ENCODE peak calls at places on chromosomes 1 and 21, in four cellular contexts. U is cardiac muscle cell, A is right lobe of liver, Z is pancreas. X is an unnamed sample.

GRCh38 chr1:230186003-230186863 is 119.2 kb downstream of the GALNT2 start:
- DNase-seq in U (no peak), A (peak; percentile 71), Z (no peak), X (no peak)

GRCh38 chr1:235278233-235278914 is 49.6 kb downstream of the ARID4B start:
- DNase-seq in Z (no peak), U (no peak), A (no peak), X (no peak)

GRCh38 chr21:20045197-20045596 is 953.0 kb upstream of the NCAM2 start:
- DNase-seq in U (no peak), Z (no peak), A (no peak), X (no peak)

GRCh38 chr1:47696911-47697441 is 259.1 kb downstream of the FOXD2 start:
- DNase-seq in A (peak; percentile 52), Z (no peak), U (peak; percentile 37), X (no peak)

GRCh38 chr21:45320261-45320990 is 32.7 kb upstream of the POFUT2 start:
- DNase-seq in U (no peak), Z (peak; percentile 85), A (peak; percentile 42), X (peak; percentile 11)

GRCh38 chr1:207831517-207832327 is 79.2 kb downstream of the CD34 start:
- DNase-seq in U (no peak), A (no peak), Z (no peak), X (no peak)

GRCh38 chr1:191176131-191176530 is 698.5 kb upstream of the BRINP3 start:
- DNase-seq in U (no peak), Z (no peak), A (no peak), X (no peak)

GRCh38 chr1:245752551-245752950 is 597.8 kb downstream of the KIF26B start:
- DNase-seq in Z (no peak), A (no peak), U (no peak), X (no peak)

GRCh38 chr1:99704356-99704816 is 58.5 kb downstream of the PALMD start:
- DNase-seq in A (no peak), Z (no peak), U (no peak), X (no peak)

GRCh38 chr1:164586619-164587018 is 27.6 kb downstream of the PBX1 start:
- DNase-seq in U (no peak), A (no peak), Z (no peak), X (no peak)

GRCh38 chr1:2340918-2341254 is 50.5 kb downstream of the MORN1 start:
- DNase-seq in Z (peak; percentile 69), U (no peak), A (no peak), X (no peak)

GRCh38 chr1:76402128-76402527 is 327.6 kb downstream of the ST6GALNAC3 start:
- DNase-seq in Z (no peak), U (no peak), A (no peak), X (no peak)

GRCh38 chr1:6743189-6744101 is 41.8 kb upstream of the CAMTA1 start:
- DNase-seq in U (no peak), Z (peak; percentile 47), A (no peak), X (no peak)

GRCh38 chr1:59714966-59715365 is 99.8 kb upstream of the HOOK1 start:
- DNase-seq in A (no peak), Z (no peak), U (no peak), X (no peak)

GRCh38 chr1:154193821-154194220 is 1.9 kb upstream of the TPM3 start:
- DNase-seq in U (no peak), A (peak; percentile 63), Z (peak; percentile 93), X (peak; percentile 44)

GRCh38 chr1:147162093-147162492 is 10.2 kb downstream of the PRKAB2 start:
- DNase-seq in U (no peak), A (no peak), Z (no peak), X (no peak)

DNA sequence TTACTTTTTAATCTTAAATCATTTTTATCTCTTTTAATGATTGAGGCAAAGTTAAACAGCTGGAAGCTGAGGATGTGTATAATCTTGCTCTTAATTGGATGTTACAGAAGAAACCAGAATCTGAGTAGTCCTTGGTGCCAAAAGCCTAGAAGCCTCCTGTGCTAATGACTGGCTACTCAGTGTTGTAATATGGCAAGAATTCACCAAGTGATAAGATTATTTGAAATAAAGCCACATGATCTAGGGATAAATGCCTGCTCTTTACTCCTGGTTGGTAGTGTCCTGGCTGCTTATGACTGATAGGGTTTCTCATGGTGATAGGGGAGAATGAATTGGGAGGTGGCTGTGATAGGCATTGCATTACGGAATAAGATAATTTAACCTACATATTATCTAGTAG is 13.6 kb upstream of the MAB21L3 start:
- DNase-seq in Z (no peak), U (no peak), A (no peak), X (no peak)
- H3K27ac ChIP-seq in Z (no peak overlapping the region), U (no peak overlapping the region), A (no peak overlapping the region), X (no peak overlapping the region)

GRCh38 chr1:150332651-150333290 is 11.4 kb downstream of the PRPF3 start:
- DNase-seq in Z (no peak), A (no peak), U (no peak), X (no peak)
- TF ChIP-seq CTCF in Z (no peak), A (no peak), U (no peak), X (no peak)

GRCh38 chr1:95046359-95046758 is 26.4 kb downstream of the ALG14 start:
- DNase-seq in A (no peak), Z (no peak), U (no peak), X (no peak)

GRCh38 chr1:95040032-95040525 is 32.7 kb downstream of the ALG14 start:
- DNase-seq in A (no peak), Z (no peak), U (no peak), X (no peak)

GRCh38 chr1:95041491-95042165 is 31.1 kb downstream of the ALG14 start:
- DNase-seq in A (peak; percentile 60), U (peak; percentile 71), Z (no peak), X (peak; percentile 59)

GRCh38 chr1:95042286-95042685 is 30.5 kb downstream of the ALG14 start:
- DNase-seq in A (no peak), Z (no peak), U (no peak), X (no peak)

GRCh38 chr1:95043141-95043980 is 29.4 kb downstream of the ALG14 start:
- DNase-seq in Z (peak; percentile 77), A (peak; percentile 81), U (peak; percentile 88), X (peak; percentile 80)
- H3K4me3 ChIP-seq in Z (no peak overlapping the region), A (no peak overlapping the region), U (no peak overlapping the region), X (no peak overlapping the region)

GRCh38 chr1:192905049-192905448 is 96.2 kb downstream of the RGS2 start:
- DNase-seq in A (no peak), Z (no peak), U (no peak), X (no peak)

GRCh38 chr1:192906334-192906733 is 97.5 kb downstream of the RGS2 start:
- DNase-seq in U (no peak), A (no peak), Z (no peak), X (no peak)

GRCh38 chr1:192903142-192903541 is 94.3 kb downstream of the RGS2 start:
- DNase-seq in A (no peak), U (no peak), Z (no peak), X (no peak)

GRCh38 chr1:192901500-192901899 is 92.7 kb downstream of the RGS2 start:
- DNase-seq in Z (no peak), U (no peak), A (no peak), X (no peak)

DNA sequence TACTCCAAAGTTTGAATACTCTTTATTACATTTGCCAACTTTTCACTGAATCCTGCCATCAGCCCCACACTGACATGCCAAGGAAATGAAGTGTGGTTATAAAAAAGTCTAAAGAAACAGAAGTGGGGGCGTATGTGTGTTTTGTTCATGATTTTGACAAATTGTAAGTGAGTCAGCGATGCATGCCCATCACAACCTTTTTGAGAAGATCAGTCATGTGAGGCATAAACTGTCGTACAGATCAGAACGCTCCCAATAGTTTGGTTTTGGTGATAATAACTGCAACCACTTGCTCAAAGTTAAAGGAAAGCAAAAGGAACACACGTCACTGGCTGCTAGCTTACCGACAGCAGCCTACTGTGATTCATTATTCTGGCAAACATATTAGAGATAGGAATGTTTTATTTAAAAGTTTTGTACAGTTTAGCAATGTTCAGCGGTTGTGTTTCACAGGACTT is 95.6 kb downstream of the RGS2 start:
- DNase-seq in A (no peak), Z (no peak), U (no peak), X (no peak)
- H3K27ac ChIP-seq in A (no peak overlapping the region), Z (peak overlapping the region; percentile 62), U (no peak overlapping the region), X (no peak overlapping the region)

GRCh38 chr1:62918706-62919105 is 134.8 kb downstream of the ATG4C start:
- DNase-seq in A (no peak), U (no peak), Z (no peak), X (no peak)
- TF ChIP-seq CTCF in A (no peak), U (no peak), Z (no peak), X (no peak)

DNA sequence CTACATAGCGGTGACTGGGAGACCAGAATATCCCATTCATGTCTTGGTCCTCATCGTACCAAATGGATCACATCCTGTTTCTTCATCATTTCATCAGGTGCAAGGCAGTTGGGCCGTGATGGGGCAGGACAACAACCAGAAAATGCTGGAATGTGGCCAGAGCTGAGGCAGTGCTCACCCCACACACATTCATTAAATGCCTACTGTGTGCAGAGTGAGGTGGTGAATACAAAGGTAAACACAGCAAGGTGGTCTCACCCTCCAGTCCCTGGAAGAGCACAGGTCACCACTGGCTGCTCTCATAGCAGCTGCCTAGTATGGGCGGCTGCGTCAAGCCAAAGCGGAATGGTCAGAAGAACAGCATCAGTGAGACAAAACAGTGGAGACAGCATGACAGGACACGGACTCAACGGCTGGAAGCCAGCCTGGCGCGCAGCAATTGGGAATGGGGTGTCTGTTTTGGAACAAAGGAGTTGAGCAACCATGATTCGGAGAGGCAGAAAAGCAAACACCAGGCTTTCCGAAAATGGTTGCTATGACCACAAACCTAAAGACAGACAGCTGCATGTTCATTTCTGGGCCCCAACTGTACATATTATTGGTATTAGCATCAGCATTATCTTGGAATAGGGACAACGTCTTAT is 5.6 kb upstream of the ADAMTSL4 start:
- DNase-seq in A (peak; percentile 72), Z (no peak), U (no peak), X (no peak)
- H3K4me3 ChIP-seq in A (no peak overlapping the region), Z (no peak overlapping the region), U (no peak overlapping the region), X (no peak overlapping the region)

DNA sequence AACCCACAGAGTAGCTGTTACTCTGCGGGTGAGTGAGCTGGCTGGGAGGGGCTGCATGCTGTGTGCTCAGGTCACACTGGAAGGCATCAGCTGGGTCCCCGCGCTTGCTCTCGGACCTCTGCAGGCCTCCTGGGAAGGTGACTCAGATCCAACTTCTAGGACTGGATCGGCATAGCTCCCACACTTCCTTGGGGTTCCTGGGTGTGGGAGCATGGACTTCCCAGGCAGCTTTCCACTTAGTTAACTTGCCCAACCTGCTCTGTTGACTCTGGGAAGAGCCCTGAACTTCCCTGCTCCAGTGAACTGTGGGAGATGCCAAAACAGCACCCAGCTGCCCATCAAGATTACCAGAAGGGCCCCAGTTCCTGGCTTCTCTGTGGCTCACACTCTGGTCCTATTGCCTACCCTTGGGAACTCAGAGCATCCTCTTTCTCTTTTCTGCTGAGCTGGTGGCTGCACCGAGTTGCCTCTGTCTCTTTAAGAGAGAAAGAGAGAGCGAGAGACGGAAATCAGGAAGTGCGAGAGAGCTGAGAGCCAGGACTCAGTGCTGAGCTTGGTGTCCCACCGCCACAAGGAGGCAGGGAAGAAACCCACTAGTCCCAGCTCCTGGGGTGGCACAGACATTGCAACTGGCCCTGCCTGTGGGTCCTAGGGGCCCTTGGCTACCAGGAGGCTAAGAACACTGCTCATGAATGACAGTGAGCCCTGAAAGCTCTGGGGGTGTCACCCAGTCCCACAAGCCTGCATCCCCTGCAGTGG is at the start of gene IKBKE:
- DNase-seq in A (peak; percentile 54), Z (no peak), U (peak; percentile 67), X (no peak)
- H3K27ac ChIP-seq in A (no peak within 1 kb of the TSS), Z (peak within 1 kb of the TSS; percentile 52), U (peak within 1 kb of the TSS; percentile 24), X (no peak within 1 kb of the TSS)

X was measured in WERI-Rb-1.